ENCODE peak calls at places on chromosomes 11 and 22, in four cellular contexts. N is H1, C is mesenchymal stem cell, L is trophoblast cell. D is an unnamed sample.

GRCh38 chr11:17585911-17586695 is 39.0 kb downstream of the OTOG start:
- DNase-seq in N (peak; percentile 29), C (no peak), L (no peak), D (no peak)

GRCh38 chr11:9672288-9672916 is 8.5 kb downstream of the SWAP70 start:
- DNase-seq in N (no peak), C (peak; percentile 32), L (peak; percentile 29), D (no peak)

GRCh38 chr11:11391796-11392195 is 38.7 kb upstream of the CSNK2A3 start:
- DNase-seq in N (no peak), C (peak; percentile 88), L (peak; percentile 20), D (no peak)

GRCh38 chr22:42792909-42793847 is 63.9 kb downstream of the ARFGAP3 start:
- DNase-seq in N (no peak), C (no peak), L (no peak), D (no peak)

GRCh38 chr22:28955817-28956216 is 72.4 kb downstream of the ZNRF3 start:
- DNase-seq in N (no peak), C (peak; percentile 9), L (no peak), D (no peak)

GRCh38 chr11:61083601-61084147 is 18.6 kb upstream of the CD5 start:
- DNase-seq in N (no peak), C (no peak), L (peak; percentile 69), D (no peak)

GRCh38 chr11:128179049-128179448 is 408.3 kb downstream of the ETS1 start:
- DNase-seq in N (no peak), C (no peak), L (no peak), D (no peak)

GRCh38 chr22:44406581-44407403 is 91.2 kb downstream of the RTL6 start:
- DNase-seq in N (no peak), C (no peak), L (peak; percentile 15), D (no peak)

GRCh38 chr22:31089101-31090100 is 8.3 kb downstream of the SMTN start:
- DNase-seq in N (peak; percentile 67), C (peak; percentile 59), L (no peak), D (no peak)

GRCh38 chr22:35645646-35646045 is 2.6 kb upstream of the APOL6 start:
- DNase-seq in N (peak; percentile 41), C (no peak), L (no peak), D (no peak)

GRCh38 chr11:129055196-129055595 is 112.5 kb upstream of the TP53AIP1 start:
- DNase-seq in N (no peak), C (no peak), L (no peak), D (no peak)

GRCh38 chr11:66619080-66619554 is 2.7 kb downstream of the RBM14 start:
- DNase-seq in N (no peak), C (peak; percentile 96), L (peak; percentile 57), D (no peak)

GRCh38 chr11:76321820-76322524 is 59.0 kb downstream of the THAP12 start:
- DNase-seq in N (no peak), C (no peak), L (no peak), D (no peak)

GRCh38 chr11:68904458-68904847 is 762 bp downstream of the IGHMBP2 start:
- DNase-seq in N (no peak), C (no peak), L (peak; percentile 14), D (peak; percentile 5)

GRCh38 chr11:107293677-107294344 is 163.8 kb downstream of the CWF19L2 start:
- DNase-seq in N (no peak), C (no peak), L (no peak), D (no peak)

GRCh38 chr11:95152878-95153856 is 63.5 kb downstream of the ENDOD1 start:
- DNase-seq in N (no peak), C (no peak), L (no peak), D (no peak)

GRCh38 chr11:64364435-64364834 is 5.5 kb downstream of the RPS6KA4 start:
- DNase-seq in N (no peak), C (no peak), L (no peak), D (no peak)

GRCh38 chr22:19763141-19764049 is 2.8 kb downstream of the TBX1 start:
- DNase-seq in N (peak; percentile 75), C (no peak), L (no peak), D (no peak)

GRCh38 chr11:75269896-75270295 is 29.3 kb downstream of the TPBGL start:
- DNase-seq in N (no peak), C (no peak), L (no peak), D (no peak)

GRCh38 chr11:117094776-117095175 is 3.5 kb downstream of the SIK3 start:
- DNase-seq in N (no peak), C (peak; percentile 19), L (peak; percentile 38), D (no peak)

DNA sequence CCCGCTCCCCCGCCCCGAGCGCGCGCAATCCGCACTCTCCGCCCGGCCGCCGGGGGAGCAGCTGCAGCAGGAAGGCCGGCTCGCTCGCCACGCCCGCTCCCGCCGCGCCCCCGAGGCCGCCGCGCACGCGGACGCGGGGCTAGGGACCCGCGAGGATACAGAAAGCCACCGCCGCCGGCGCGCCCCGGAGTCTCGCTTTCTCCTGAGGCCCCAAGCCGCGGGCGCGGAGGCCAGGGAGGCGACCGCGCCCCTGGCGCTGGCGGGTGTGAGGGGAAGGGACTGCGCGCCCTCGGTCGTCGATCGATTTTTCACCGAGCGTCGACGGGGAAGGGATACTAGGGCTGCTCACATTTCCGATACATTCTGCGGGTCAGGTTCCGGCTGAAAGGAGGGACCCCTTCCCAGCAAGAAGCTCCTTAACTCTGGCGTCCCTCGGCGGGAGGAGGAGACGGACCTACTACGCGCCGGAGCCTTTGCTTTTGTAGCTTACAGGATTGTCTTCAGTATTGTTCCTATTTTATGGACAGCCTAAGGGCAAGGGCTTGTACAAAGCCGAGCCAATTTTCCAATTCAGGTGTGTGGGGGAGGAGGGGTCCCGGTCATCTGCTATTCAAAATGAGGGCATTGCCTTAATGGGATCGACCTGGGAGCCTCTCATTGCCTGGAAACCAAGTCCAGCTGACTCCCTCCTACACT is 416 bp upstream of the GAB2 start:
- DNase-seq in N (peak; percentile 82), C (peak; percentile 77), L (peak; percentile 59), D (peak; percentile 87)
- H2BK5ac ChIP-seq in N (peak overlapping the region; percentile 38), C (no peak overlapping the region), L (peak overlapping the region; percentile 91), D (no peak overlapping the region)

DNA sequence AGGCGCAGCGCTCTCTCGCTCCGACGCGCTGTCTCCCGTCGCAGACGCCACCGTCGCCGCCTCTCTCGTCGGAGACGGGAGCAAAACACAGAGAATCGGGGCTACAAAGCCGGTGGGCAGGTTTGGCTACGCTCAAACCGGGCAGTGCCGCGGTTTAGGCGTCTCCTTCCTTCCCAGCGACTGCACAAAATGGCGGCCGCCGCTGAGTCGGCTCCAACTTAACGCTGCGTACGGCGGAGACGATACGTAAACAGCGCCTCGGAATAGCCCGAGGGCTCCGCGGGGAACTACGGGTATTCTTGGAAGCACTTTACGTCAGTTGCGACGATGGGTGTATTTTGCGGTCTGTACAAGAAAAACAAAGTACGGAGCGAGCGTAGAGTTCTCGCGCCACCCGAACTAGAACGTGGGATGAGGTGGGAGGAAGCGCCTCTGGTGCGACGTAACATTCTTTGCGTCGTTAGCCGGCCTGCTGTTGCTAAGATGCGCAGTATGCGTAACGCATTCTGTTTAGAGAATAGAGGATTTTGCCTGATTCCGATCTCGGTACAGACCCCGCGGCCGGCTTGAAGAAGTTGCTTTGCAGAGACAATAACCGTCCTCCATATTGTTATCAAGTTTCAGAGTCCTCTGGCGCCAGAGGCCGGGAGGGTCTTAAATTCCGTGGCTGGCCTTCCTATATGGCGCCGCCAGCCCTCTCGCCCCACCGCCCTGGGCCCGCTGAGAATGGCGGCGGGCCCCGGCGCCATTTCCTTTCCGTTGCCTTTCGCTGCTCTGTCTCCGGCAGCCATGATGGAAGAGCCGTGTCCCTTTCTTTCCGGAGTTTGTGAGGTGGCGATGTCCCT is at the start of gene DDX17:
- DNase-seq in N (peak; percentile 96), C (peak; percentile 97), L (peak; percentile 96), D (peak; percentile 97)
- H2BK12ac ChIP-seq in N (peak within 1 kb of the TSS; percentile 99), C (peak within 1 kb of the TSS; percentile 19), L (peak within 1 kb of the TSS; percentile 47), D (no peak within 1 kb of the TSS)

GRCh38 chr22:45888221-45889092 is 88.5 kb downstream of the WNT7B start:
- DNase-seq in N (no peak), C (no peak), L (no peak), D (no peak)

GRCh38 chr22:45890351-45890635 is 86.7 kb downstream of the WNT7B start:
- DNase-seq in N (no peak), C (no peak), L (no peak), D (no peak)

GRCh38 chr22:45889093-45889538 is 87.8 kb downstream of the WNT7B start:
- DNase-seq in N (no peak), C (no peak), L (no peak), D (no peak)

GRCh38 chr22:45891021-45891421 is 85.9 kb downstream of the WNT7B start:
- DNase-seq in N (no peak), C (no peak), L (no peak), D (no peak)

GRCh38 chr22:45889539-45890350 is 87.2 kb downstream of the WNT7B start:
- DNase-seq in N (no peak), C (no peak), L (no peak), D (peak; percentile 70)
- H3K4me3 ChIP-seq in N (no peak overlapping the region), C (no peak overlapping the region), L (no peak overlapping the region), D (no peak overlapping the region)

GRCh38 chr11:92268546-92268945 is 43.9 kb downstream of the FAT3 start:
- DNase-seq in N (no peak), C (no peak), L (no peak), D (no peak)
- H2BK5ac ChIP-seq in N (no peak overlapping the region), C (no peak overlapping the region), L (no peak overlapping the region), D (no peak overlapping the region)